ENCODE peak calls at places on chromosomes 4 and X, in four cellular contexts. V, Z, A and J are unnamed samples.

GRCh38 chr4:100016191-100016590 is 66.1 kb upstream of the H2AZ1 start:
- DNase-seq in Z (no peak), V (no peak), A (no peak), J (no peak)

GRCh38 chrX:42085836-42086235 is 162.5 kb upstream of the CASK start:
- DNase-seq in A (no peak), V (peak; percentile 0), Z (no peak), J (no peak)

GRCh38 chr4:117085185-117085701 is at the start of gene TRAM1L1:
- DNase-seq in V (no peak), Z (peak; percentile 8), A (peak; percentile 30), J (no peak)

GRCh38 chr4:43339435-43339834 is 446.9 kb downstream of the GRXCR1 start:
- DNase-seq in V (no peak), A (no peak), Z (no peak), J (no peak)

GRCh38 chr4:174154455-174154854 is 129.0 kb downstream of the FBXO8 start:
- DNase-seq in V (no peak), A (no peak), Z (no peak), J (no peak)

GRCh38 chr4:99617374-99617773 is 40.3 kb downstream of the C4orf54 start:
- DNase-seq in Z (no peak), A (no peak), V (no peak), J (no peak)

GRCh38 chrX:71298119-71298518 is 3.4 kb upstream of the ITGB1BP2 start:
- DNase-seq in V (no peak), Z (no peak), A (no peak), J (no peak)

GRCh38 chr4:16900325-16900724 is 1.9 kb upstream of the LDB2 start:
- DNase-seq in A (no peak), Z (no peak), V (no peak), J (no peak)

GRCh38 chrX:136667446-136668168 is 19.6 kb downstream of the CD40LG start:
- DNase-seq in Z (no peak), V (no peak), A (no peak), J (no peak)
- TF ChIP-seq TCF7L2 in Z (no peak), V (no peak), A (no peak), J (no peak)

GRCh38 chr4:104491826-104492771 is 2.6 kb downstream of the CXXC4 start:
- DNase-seq in V (no peak), Z (no peak), A (no peak), J (no peak)
- H3K4me1 ChIP-seq in V (peaks cover 32% of the 10 kb centered on the region), Z (no peaks in the 10 kb centered on the region), A (peaks cover 21% of the 10 kb centered on the region), J (peaks cover 3% of the 10 kb centered on the region)

GRCh38 chr4:1489639-1489995 is 83.4 kb upstream of the NKX1-1 start:
- DNase-seq in Z (no peak), V (no peak), A (no peak), J (no peak)

GRCh38 chr4:1487106-1487505 is 80.9 kb upstream of the NKX1-1 start:
- DNase-seq in V (no peak), A (no peak), Z (no peak), J (no peak)

GRCh38 chr4:1487761-1488160 is 81.5 kb upstream of the NKX1-1 start:
- DNase-seq in A (no peak), Z (no peak), V (no peak), J (no peak)

GRCh38 chr4:1488831-1489638 is 82.8 kb upstream of the NKX1-1 start:
- DNase-seq in A (no peak), V (no peak), Z (no peak), J (no peak)

DNA sequence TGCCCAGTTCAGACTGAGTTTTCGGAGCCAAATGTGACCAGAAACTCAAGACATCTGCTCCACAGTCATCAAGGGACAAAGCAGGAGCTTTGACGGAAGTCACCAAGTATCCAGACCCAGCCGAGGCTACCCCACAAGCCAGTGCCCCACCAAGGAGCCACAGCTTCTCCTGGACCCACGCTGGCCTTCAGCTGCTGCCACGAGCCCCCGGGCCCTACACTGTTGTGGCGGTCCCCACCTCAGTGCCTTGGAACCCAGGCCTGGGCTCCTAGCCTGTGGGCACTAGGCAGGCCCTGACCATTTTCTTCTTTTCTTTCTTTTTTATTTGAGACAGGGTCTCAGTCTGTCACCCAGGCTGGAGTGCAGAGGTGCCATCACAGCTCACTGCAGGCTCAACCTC is 82.1 kb upstream of the NKX1-1 start:
- DNase-seq in A (no peak), Z (no peak), V (no peak), J (no peak)
- TF ChIP-seq TCF7L2 in A (no peak), Z (no peak), V (no peak), J (no peak)

DNA sequence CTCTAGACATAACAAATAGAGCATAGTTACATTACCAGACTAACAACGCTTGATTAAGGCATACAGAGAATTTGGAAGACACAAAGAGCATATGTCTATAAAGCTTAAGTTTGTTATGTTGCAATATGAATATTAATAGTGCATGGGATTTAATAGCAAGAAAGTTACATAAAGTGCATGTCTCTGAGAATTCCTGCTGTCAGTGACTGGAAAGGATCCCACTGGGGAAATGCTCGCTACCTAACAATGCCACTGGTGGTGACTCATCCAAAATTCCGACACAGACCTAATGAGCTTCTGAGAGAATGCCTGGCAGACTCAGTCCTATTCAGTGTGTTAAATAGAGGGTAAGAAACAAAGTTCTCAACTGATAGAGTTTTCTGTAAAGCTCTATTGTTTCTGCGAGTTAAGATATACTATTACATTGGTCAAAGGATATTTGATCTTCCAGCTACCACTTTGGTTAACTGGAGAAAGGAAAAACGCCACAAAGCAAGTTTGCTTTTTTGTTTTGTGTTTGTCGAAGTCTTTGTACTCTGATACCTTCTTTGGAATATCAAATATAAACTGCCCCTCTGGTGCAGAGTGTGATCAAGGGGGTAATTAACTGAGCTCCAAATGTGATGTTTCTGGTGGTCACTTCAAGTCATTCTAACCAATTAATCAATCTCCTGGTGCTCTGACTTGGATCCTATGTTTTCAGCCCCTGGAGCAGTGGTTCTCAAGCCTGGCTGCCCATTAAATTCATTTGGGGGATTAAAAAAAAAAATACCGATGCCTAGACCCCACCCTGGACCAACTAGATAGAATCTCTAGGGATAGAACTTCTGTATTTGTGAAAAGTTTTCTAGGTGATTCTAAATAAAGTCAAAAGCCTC is 107.9 kb downstream of the PALLD start:
- DNase-seq in Z (no peak), A (no peak), V (peak; percentile 68), J (no peak)
- H3K4me1 ChIP-seq in Z (no peaks in the 10 kb centered on the region), A (no peaks in the 10 kb centered on the region), V (peaks cover 92% of the 10 kb centered on the region), J (no peaks in the 10 kb centered on the region)

GRCh38 chrX:69074726-69075125 is 90.5 kb downstream of the PJA1 start:
- DNase-seq in A (no peak), V (no peak), Z (no peak), J (no peak)
- TF ChIP-seq TCF7L2 in A (no peak), V (no peak), Z (no peak), J (no peak)

GRCh38 chrX:129700536-129700935 is 38.2 kb upstream of the XPNPEP2 start:
- DNase-seq in A (no peak), Z (no peak), V (no peak), J (no peak)
- H3K4me1 ChIP-seq in A (peaks cover 23% of the 10 kb centered on the region), Z (no peaks in the 10 kb centered on the region), V (peaks cover 6% of the 10 kb centered on the region), J (peaks cover 15% of the 10 kb centered on the region)

GRCh38 chr4:52957220-52957686 is 95.1 kb downstream of the RASL11B start:
- DNase-seq in A (no peak), Z (no peak), V (no peak), J (no peak)
- TF ChIP-seq TCF7L2 in A (no peak), Z (no peak), V (no peak), J (no peak)

DNA sequence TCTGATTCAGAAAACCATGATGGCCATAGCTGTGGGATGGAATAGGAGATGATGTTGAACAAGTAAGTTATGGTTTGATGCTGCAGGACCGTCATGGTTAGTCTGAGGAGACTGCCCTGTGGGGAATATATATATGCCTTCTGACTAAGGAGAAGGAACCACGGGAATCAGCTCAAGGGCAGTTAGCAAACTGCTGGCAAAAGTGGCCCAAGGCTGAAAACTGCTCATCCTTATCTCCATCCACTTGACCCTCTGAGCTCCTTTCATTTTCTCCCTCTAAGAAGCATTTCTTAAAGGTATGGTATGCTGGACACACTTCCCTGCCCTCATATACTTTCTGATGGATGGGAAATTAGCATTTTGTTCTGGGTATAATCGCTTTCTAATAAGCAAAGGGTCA is 161.9 kb downstream of the ENOX2 start:
- DNase-seq in Z (no peak), A (no peak), V (no peak), J (no peak)
- H3K4me1 ChIP-seq in Z (no peaks in the 10 kb centered on the region), A (no peaks in the 10 kb centered on the region), V (no peaks in the 10 kb centered on the region), J (no peaks in the 10 kb centered on the region)

GRCh38 chr4:2286904-2287593 is 25.1 kb upstream of the MXD4 start:
- DNase-seq in A (no peak), Z (no peak), V (no peak), J (no peak)
- TF ChIP-seq TCF7L2 in A (no peak), Z (no peak), V (no peak), J (no peak)